ENCODE peak calls at places on chromosomes 12 and 14, in five cellular contexts. H, Z, L, I and D are unnamed samples.

GRCh38 chr14:96639550-96639949 is 137.4 kb downstream of the PAPOLA start:
- DNase-seq in Z (no peak), L (no peak), H (no peak), I (no peak), D (no peak)

GRCh38 chr14:67857778-67858350 is 38.3 kb downstream of the RAD51B start:
- DNase-seq in I (no peak), H (no peak), L (no peak), Z (no peak), D (no peak)

GRCh38 chr12:116183741-116184141 is 93.8 kb downstream of the MED13L start:
- DNase-seq in I (no peak), L (no peak), Z (no peak), H (no peak), D (no peak)

GRCh38 chr14:100608586-100609330 is 21.5 kb upstream of the BEGAIN start:
- DNase-seq in I (no peak), L (no peak), H (no peak), Z (peak), D (peak)

GRCh38 chr14:104143521-104144452 is 5.4 kb downstream of the KIF26A start:
- DNase-seq in H (no peak), Z (peak), I (no peak), L (no peak), D (no peak)

GRCh38 chr12:104957388-104958008 is 592 bp downstream of the SLC41A2 start:
- DNase-seq in L (no peak), H (no peak), I (peak), Z (no peak), D (no peak)

GRCh38 chr12:25929096-25929637 is 29.3 kb upstream of the RASSF8 start:
- DNase-seq in Z (no peak), I (no peak), H (no peak), L (no peak), D (no peak)

GRCh38 chr12:19402743-19403400 is 36.4 kb upstream of the AEBP2 start:
- DNase-seq in L (peak), Z (peak), H (peak), I (no peak), D (peak)

GRCh38 chr14:32006267-32007110 is 70.6 kb upstream of the ARHGAP5 start:
- DNase-seq in Z (no peak), H (no peak), I (no peak), L (no peak), D (no peak)

GRCh38 chr14:100571837-100572236 is 15.4 kb downstream of the BEGAIN start:
- DNase-seq in Z (no peak), L (no peak), H (no peak), I (no peak), D (no peak)

GRCh38 chr14:36524874-36525745 is 5.1 kb upstream of the NKX2-1 start:
- DNase-seq in L (peak), Z (peak), I (no peak), H (peak), D (peak)

GRCh38 chr12:42332301-42332894 is 6.4 kb downstream of the PPHLN1 start:
- DNase-seq in H (no peak), L (peak), I (no peak), Z (no peak), D (peak)

GRCh38 chr14:96352708-96353107 is 10.4 kb downstream of the ATG2B start:
- DNase-seq in H (no peak), Z (no peak), I (no peak), L (no peak), D (no peak)

GRCh38 chr12:87848248-87848868 is 180.8 kb downstream of the C12orf50 start:
- DNase-seq in H (no peak), I (no peak), Z (no peak), L (peak), D (peak)

GRCh38 chr14:105257464-105257863 is 9.1 kb downstream of the BTBD6 start:
- DNase-seq in Z (peak), I (no peak), L (no peak), H (no peak), D (no peak)

GRCh38 chr12:30955214-30955613 is 28.7 kb downstream of the TSPAN11 start:
- DNase-seq in Z (no peak), L (no peak), I (no peak), H (no peak), D (no peak)

GRCh38 chr12:71840226-71840847 is 778 bp downstream of the TBC1D15 start:
- DNase-seq in Z (no peak), H (no peak), I (no peak), L (no peak), D (no peak)

GRCh38 chr14:85399196-85399595 is 130.7 kb upstream of the FLRT2 start:
- DNase-seq in I (no peak), L (no peak), Z (no peak), H (no peak), D (no peak)

GRCh38 chr12:129771238-129771637 is 132.6 kb downstream of the TMEM132D start:
- DNase-seq in I (no peak), L (no peak), Z (no peak), H (no peak), D (no peak)

GRCh38 chr14:22370084-22370847 is 218.8 kb downstream of the DAD1 start:
- DNase-seq in Z (peak), L (no peak), H (peak), I (no peak), D (no peak)

GRCh38 chr14:75274899-75275569 is 3.6 kb upstream of the FOS start:
- DNase-seq in H (peak), Z (peak), I (peak), L (no peak), D (peak)

GRCh38 chr14:74886001-74886400 is 4.3 kb downstream of the DLST start:
- DNase-seq in I (no peak), H (no peak), Z (no peak), L (no peak), D (no peak)

DNA sequence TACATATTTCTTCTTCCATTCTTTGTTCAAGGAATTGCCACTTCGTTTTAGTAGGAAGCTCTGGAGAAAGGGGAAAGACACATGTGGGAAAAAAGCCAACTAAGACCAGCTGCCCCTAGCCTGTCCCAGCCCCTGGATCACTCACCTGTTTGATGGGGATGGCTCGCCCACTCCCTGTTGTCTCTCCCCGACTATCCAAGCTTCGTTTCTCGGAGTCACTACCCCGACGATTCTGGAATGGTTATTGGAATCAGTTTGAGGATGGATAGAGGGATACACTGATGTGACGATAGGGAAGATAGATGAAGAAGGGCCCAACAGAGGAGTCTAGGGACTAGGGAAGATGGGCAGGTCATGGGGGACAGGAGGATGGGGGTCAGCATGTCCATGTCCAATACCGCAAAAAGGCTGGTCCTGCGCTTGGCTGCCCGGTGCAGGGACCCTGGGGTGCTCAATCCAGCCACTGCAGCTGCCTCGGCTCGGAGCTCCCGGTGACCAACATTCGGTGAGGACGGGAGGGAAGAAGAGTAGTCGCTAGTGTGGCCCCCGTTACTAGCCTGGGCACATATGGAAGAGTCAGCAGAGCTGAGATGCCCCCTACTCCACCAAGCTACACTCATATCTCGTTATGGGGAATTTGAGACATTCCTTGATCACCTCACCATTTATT is 7.0 kb downstream of the AGAP2 start:
- DNase-seq in I (no peak), L (no peak), Z (no peak), H (no peak), D (no peak)
- H3K4me3 ChIP-seq in I (no peak), L (no peak), Z (no peak), H (no peak), D (no peak)

DNA sequence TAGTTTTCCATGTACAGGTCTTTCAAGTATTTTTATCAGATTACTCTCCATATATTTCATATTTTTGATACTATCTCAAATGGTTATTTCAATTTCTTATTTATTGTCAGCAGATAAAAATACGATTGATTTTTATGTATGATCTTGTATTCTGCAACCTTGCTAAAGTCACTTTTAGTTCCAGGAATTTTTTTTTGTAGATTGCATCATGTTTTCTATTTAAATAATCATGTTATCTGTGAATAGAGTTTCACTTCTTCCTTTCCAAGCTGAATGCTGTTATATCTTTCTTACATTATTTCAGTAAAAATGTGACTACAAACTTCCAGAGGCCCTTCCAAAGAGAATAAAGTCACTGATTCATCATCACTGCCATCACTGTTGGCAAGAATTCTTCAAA is 104.8 kb upstream of the RAP1B start:
- DNase-seq in I (no peak), L (no peak), H (no peak), Z (no peak), D (no peak)
- H3K4me3 ChIP-seq in I (no peak), L (no peak), H (no peak), Z (no peak), D (no peak)

GRCh38 chr14:50003213-50004021 is 110.5 kb downstream of the ARF6 start:
- DNase-seq in H (peak), I (peak), Z (peak), L (peak), D (peak)

GRCh38 chr14:50001146-50001998 is 108.5 kb downstream of the ARF6 start:
- DNase-seq in L (no peak), I (peak), Z (peak), H (peak), D (peak)

GRCh38 chr14:50000215-50001145 is 107.6 kb downstream of the ARF6 start:
- DNase-seq in L (peak), I (peak), Z (peak), H (peak), D (peak)

GRCh38 chr14:50002926-50003212 is 110.0 kb downstream of the ARF6 start:
- DNase-seq in Z (no peak), I (no peak), H (no peak), L (no peak), D (no peak)

GRCh38 chr14:50001999-50002925 is 109.4 kb downstream of the ARF6 start:
- DNase-seq in I (peak), H (peak), Z (no peak), L (no peak), D (no peak)
- H3K4me3 ChIP-seq in I (peak), H (peak), Z (peak), L (no peak), D (peak)

GRCh38 chr12:94220804-94221203 is 72.4 kb downstream of the PLXNC1 start:
- DNase-seq in I (no peak), L (no peak), H (no peak), Z (no peak), D (no peak)
- H3K4me3 ChIP-seq in I (no peak), L (no peak), H (no peak), Z (no peak), D (no peak)

GRCh38 chr12:57724936-57725740 is 13.4 kb downstream of the AGAP2 start:
- DNase-seq in H (no peak), Z (no peak), L (no peak), I (no peak), D (no peak)

GRCh38 chr12:57724003-57724935 is 14.3 kb downstream of the AGAP2 start:
- DNase-seq in L (no peak), Z (no peak), I (no peak), H (no peak), D (no peak)

GRCh38 chr12:57726151-57726883 is 12.2 kb downstream of the AGAP2 start:
- DNase-seq in H (peak), L (peak), Z (peak), I (no peak), D (peak)

GRCh38 chr12:57726884-57727757 is 11.4 kb downstream of the AGAP2 start:
- DNase-seq in Z (peak), L (peak), I (no peak), H (peak), D (peak)

GRCh38 chr12:57725851-57726150 is 12.7 kb downstream of the AGAP2 start:
- DNase-seq in I (no peak), Z (no peak), L (no peak), H (no peak), D (no peak)
- H3K4me3 ChIP-seq in I (no peak), Z (peak), L (peak), H (peak), D (peak)

GRCh38 chr14:21308132-21308478 is 28.2 kb downstream of the RPGRIP1 start:
- DNase-seq in I (no peak), H (no peak), L (peak), Z (no peak), D (no peak)
- H3K4me3 ChIP-seq in I (peak), H (peak), L (peak), Z (peak), D (peak)